ENCODE peak calls at places on chromosomes 2 and 18, in seven cellular contexts. S, Q, H, I, P, X and Y are unnamed samples.

GRCh38 chr2:85768713-85769112 is 14.9 kb downstream of the ATOH8 start:
- DNase-seq in Q (peak), H (peak), P (peak), X (peak), I (no peak), S (no peak), Y (no peak)

GRCh38 chr2:212975333-212975732 is 176.1 kb downstream of the IKZF2 start:
- DNase-seq in P (no peak), H (no peak), X (no peak), Q (no peak), S (no peak), I (peak), Y (no peak)

GRCh38 chr18:63339920-63340484 is 20.4 kb upstream of the BCL2 start:
- DNase-seq in S (no peak), I (peak), X (peak), P (peak), Q (no peak), H (peak), Y (no peak)

GRCh38 chr2:317501-318424 is 29.9 kb upstream of the ALKAL2 start:
- DNase-seq in H (peak), S (no peak), Q (no peak), X (peak), P (peak), I (no peak), Y (peak)

GRCh38 chr2:159072795-159073194 is 104.4 kb downstream of the TANC1 start:
- DNase-seq in H (peak), P (no peak), I (peak), Q (no peak), X (peak), S (no peak), Y (no peak)

GRCh38 chr2:127085260-127085666 is 21.7 kb downstream of the BIN1 start:
- DNase-seq in P (no peak), H (no peak), I (peak), S (no peak), X (peak), Q (no peak), Y (no peak)

GRCh38 chr2:184760931-184761330 is 162.6 kb downstream of the ZNF804A start:
- DNase-seq in P (no peak), X (no peak), H (no peak), S (no peak), I (no peak), Q (no peak), Y (no peak)

GRCh38 chr2:158740591-158740990 is 54.5 kb upstream of the DAPL1 start:
- DNase-seq in X (peak), I (peak), P (no peak), Q (no peak), S (no peak), H (peak), Y (peak)

GRCh38 chr18:46055841-46056240 is 16.2 kb downstream of the PSTPIP2 start:
- DNase-seq in X (no peak), H (no peak), S (no peak), P (no peak), Q (no peak), I (no peak), Y (no peak)

GRCh38 chr18:70046207-70046606 is 98.5 kb upstream of the CD226 start:
- DNase-seq in H (peak), P (no peak), I (peak), X (peak), Q (no peak), S (no peak), Y (peak)

GRCh38 chr2:110157153-110157793 is 41.7 kb upstream of the MALL start:
- DNase-seq in X (peak), Q (no peak), I (peak), S (no peak), H (peak), P (peak), Y (peak)

GRCh38 chr2:148130571-148130970 is 109.7 kb downstream of the MBD5 start:
- DNase-seq in I (peak), S (no peak), H (peak), X (peak), P (no peak), Q (no peak), Y (peak)

GRCh38 chr18:46650681-46651080 is 6.3 kb downstream of the LOXHD1 start:
- DNase-seq in Q (no peak), P (no peak), I (no peak), X (no peak), H (no peak), S (no peak), Y (no peak)

GRCh38 chr2:59083075-59083792 is 842.1 kb upstream of the FANCL start:
- DNase-seq in Q (no peak), P (no peak), H (no peak), X (no peak), S (no peak), I (no peak), Y (no peak)

GRCh38 chr2:39335930-39336329 is 92.2 kb upstream of the CDKL4 start:
- DNase-seq in S (no peak), P (no peak), H (no peak), I (no peak), X (no peak), Q (no peak), Y (no peak)

GRCh38 chr2:207143474-207144190 is 22.1 kb downstream of the KLF7 start:
- DNase-seq in X (peak), S (peak), I (no peak), P (no peak), H (peak), Q (peak), Y (no peak)

GRCh38 chr2:20212871-20213503 is 11.9 kb downstream of the SDC1 start:
- DNase-seq in P (no peak), S (no peak), I (peak), H (no peak), Q (peak), X (no peak), Y (no peak)

GRCh38 chr2:22904126-22904684 is 480.8 kb upstream of the KLHL29 start:
- DNase-seq in S (no peak), P (peak), X (peak), H (peak), Q (no peak), I (no peak), Y (no peak)

GRCh38 chr2:178109813-178110212 is 2.4 kb upstream of the RBM45 start:
- DNase-seq in I (peak), P (peak), H (peak), S (no peak), X (peak), Q (no peak), Y (no peak)

DNA sequence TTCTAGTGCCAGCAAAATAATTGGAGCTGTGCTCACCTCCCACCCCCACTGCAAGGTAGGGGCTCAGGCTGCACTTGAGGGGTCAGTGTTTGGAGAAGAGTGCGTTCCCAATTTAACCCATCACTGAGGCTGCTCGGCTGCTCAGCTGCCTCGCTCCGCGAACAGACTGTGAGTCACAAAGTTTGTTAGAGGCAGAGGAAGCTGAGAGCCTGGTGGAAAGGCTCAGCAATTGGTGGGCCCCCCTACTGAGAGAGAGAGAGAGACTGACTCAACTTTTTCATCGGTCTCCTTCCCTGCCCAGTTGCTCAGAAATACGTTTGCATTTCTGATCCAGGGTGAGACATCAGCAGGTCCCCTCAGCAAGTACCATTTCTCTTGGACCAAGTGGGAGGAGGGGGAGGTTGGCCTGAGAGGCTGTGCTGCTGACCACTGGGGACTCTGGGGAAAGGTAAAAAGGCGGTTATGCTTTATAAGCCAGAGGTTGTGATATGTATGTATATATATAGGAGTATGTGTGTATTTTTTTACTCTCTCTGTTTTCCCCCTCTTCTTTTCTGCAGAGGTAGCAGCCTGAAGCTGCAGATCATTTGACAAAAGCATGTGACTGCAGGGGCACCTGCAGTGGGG is 1.5 kb downstream of the EFR3B start:
- DNase-seq in Q (no peak), X (peak), H (peak), I (peak), P (no peak), S (no peak), Y (peak)
- H3K4me3 ChIP-seq in Q (no peak), X (no peak), H (peak), I (no peak), P (no peak), S (peak), Y (peak)

GRCh38 chr18:48934708-48935432 is 15.9 kb downstream of the SMAD7 start:
- DNase-seq in S (no peak), X (no peak), P (no peak), I (no peak), Q (no peak), H (no peak), Y (no peak)
- H3K4me3 ChIP-seq in S (peak), X (no peak), P (no peak), I (no peak), Q (no peak), H (no peak), Y (no peak)

GRCh38 chr2:218893349-218894167 is 12.9 kb downstream of the WNT10A start:
- DNase-seq in X (no peak), I (no peak), H (no peak), Q (no peak), S (no peak), P (no peak), Y (no peak)
- H3K4me3 ChIP-seq in X (no peak), I (peak), H (no peak), Q (no peak), S (peak), P (no peak), Y (peak)

DNA sequence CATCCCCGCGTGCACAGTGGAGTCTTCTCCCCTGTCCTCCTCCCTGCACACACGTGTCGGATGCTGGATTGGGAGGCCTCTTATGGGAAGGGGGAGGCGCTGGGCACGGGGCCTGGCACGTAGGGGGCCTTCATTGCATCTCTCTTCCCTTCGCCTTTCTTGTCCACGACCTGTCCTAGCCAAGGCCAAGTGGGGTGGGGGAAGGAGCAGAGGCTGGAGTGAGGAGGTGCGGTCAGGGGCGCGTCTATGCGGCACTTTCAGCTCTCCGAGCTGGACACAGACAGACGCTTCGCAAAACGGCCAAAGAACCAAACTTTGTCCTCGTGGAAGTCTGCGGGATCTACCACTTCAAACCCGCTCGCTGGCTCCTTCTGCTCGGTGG is 13.4 kb downstream of the ALPG start:
- DNase-seq in I (no peak), Q (no peak), P (no peak), X (no peak), S (no peak), H (no peak), Y (no peak)
- H3K4me3 ChIP-seq in I (no peak), Q (no peak), P (no peak), X (no peak), S (no peak), H (no peak), Y (no peak)

DNA sequence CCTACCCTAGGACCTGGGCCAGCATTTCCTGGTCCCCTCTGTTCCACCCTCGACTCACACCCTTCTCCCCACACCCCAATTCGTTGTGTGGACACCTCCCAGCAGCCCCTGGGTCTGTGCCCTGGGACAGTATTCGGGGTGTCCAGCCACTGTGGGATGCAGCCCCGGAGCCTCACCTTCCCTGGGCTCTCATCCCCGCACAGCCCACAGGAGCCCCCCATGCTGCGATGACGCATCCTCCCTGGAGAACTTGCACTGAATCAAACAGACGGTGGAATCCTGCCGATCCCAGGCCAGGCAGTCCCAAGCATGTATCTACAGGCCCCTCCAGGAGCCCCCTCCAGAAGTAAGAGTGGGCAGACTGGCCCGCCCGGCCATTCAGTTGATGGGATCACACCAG is 9.7 kb downstream of the ITM2C start:
- DNase-seq in H (no peak), I (no peak), X (no peak), Q (peak), S (peak), P (no peak), Y (no peak)
- H3K4me3 ChIP-seq in H (no peak), I (no peak), X (no peak), Q (no peak), S (no peak), P (no peak), Y (no peak)

DNA sequence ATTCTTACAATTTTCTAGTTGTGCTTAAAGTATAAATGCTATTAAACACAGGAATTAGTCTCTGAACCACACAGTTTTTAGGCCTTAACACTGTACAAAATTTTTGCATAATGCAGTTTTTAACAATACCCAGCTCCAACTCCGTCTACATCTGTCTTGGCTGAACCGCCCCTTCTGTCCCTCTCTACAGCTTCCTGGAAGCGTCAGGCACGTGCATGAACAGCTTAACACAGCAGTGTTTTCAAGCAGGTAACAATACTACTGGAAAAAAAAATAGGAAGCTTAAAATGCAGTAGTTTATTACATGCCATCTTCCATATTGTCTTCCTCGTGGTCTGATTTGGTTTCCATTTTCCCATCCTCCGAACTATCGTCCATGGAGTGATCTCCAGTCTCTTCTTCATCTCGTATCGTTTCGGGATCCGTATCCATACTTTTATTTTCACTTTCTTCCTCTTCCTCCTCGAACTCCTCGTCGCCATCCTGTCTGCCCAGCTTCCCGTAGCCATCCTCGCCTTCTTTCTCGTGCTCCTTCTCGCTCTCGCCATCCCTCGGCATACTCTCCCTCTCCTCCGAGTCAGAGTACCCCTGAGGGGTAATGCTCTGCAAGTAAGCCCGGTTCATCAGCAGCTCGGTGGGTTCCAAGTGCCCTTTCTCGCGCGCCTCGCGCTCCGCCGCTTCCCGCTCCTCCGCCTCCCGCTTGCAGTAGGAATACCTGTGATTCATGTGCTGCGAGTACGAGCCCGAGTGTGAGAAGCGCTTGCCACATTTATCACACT is 130.6 kb downstream of the ZEB2 start:
- DNase-seq in H (no peak), X (no peak), P (no peak), I (peak), Q (no peak), S (no peak), Y (no peak)
- H3K4me3 ChIP-seq in H (no peak), X (no peak), P (no peak), I (peak), Q (peak), S (no peak), Y (no peak)

DNA sequence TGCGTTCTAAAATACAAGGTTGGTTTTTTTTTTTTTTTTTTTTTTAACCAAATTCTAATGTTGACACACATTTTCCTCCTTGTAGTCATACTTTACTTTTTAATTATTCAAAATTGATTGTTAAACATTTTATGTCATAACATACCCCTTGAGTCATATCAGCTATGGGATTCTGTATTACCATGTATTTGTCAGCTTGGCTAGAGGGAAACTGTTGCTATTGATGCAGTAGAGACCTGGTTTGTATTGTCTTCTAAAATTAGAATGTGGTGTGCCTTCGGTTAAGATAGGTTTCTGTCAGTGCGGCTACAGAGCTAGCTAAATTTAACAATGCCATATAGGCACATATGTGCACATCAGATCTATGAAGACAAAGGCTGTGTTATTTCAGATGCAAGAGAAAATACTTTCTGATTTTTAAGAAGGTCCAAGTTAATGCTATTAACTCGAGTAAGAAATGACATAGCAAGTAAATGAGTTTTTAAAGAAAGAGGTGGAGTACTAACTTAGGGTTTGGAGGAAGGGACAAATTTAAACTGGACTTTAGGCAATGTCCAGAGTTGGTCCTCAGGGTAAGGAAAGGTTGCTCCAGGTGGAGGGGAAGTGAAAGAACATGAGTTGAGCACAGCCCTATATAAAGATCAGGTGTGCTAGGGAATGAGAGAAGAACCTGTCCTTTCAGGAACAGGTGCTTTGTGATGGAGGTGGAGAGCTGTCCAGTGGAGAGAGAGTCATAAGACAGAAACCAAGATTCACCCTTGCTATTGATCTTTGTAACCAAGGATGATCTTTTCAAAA is 152.3 kb downstream of the PRPF40A start:
- DNase-seq in Q (no peak), I (no peak), X (no peak), H (no peak), P (no peak), S (no peak), Y (no peak)
- H3K4me3 ChIP-seq in Q (no peak), I (no peak), X (no peak), H (no peak), P (no peak), S (no peak), Y (no peak)